ENCODE peak calls at places on chromosomes 7 and 10, in four cellular contexts. One of them, this sample, is unnamed.

GRCh38 chr10:132571565-132572544 is 34.3 kb downstream of the INPP5A start:
- DNase-seq in ovary: no peak
- DNase-seq in SK-N-SH: peak
- DNase-seq in transverse colon: peak
- DNase-seq in this sample: peak

GRCh38 chr7:1931248-1931950 is 261.3 kb downstream of the ELFN1 start:
- DNase-seq in ovary: no peak
- DNase-seq in SK-N-SH: no peak
- DNase-seq in transverse colon: no peak
- DNase-seq in this sample: no peak

GRCh38 chr10:48511855-48512191 is 93.0 kb downstream of the ARHGAP22 start:
- DNase-seq in ovary: no peak
- DNase-seq in SK-N-SH: no peak
- DNase-seq in transverse colon: no peak
- DNase-seq in this sample: no peak

GRCh38 chr7:151592868-151593486 is 73.3 kb upstream of the RHEB start:
- DNase-seq in ovary: no peak
- DNase-seq in SK-N-SH: no peak
- DNase-seq in transverse colon: no peak
- DNase-seq in this sample: no peak

GRCh38 chr7:35630573-35630972 is 64.4 kb downstream of the HERPUD2 start:
- DNase-seq in ovary: no peak
- DNase-seq in SK-N-SH: no peak
- DNase-seq in transverse colon: no peak
- DNase-seq in this sample: no peak

GRCh38 chr7:137001041-137001440 is 132.6 kb downstream of the CHRM2 start:
- DNase-seq in ovary: no peak
- DNase-seq in SK-N-SH: no peak
- DNase-seq in transverse colon: no peak
- DNase-seq in this sample: no peak

GRCh38 chr7:66070222-66070621 is 5.4 kb upstream of the ASL start:
- DNase-seq in ovary: no peak
- DNase-seq in SK-N-SH: no peak
- DNase-seq in transverse colon: no peak
- DNase-seq in this sample: no peak

GRCh38 chr7:37732253-37732652 is 48.7 kb downstream of the GPR141 start:
- DNase-seq in ovary: no peak
- DNase-seq in SK-N-SH: peak
- DNase-seq in transverse colon: peak
- DNase-seq in this sample: no peak

GRCh38 chr7:42342381-42342780 is 105.4 kb upstream of the GLI3 start:
- DNase-seq in ovary: no peak
- DNase-seq in SK-N-SH: no peak
- DNase-seq in transverse colon: no peak
- DNase-seq in this sample: no peak

GRCh38 chr10:125062244-125063208 is 97.8 kb downstream of the CTBP2 start:
- DNase-seq in ovary: peak
- DNase-seq in SK-N-SH: no peak
- DNase-seq in transverse colon: no peak
- DNase-seq in this sample: no peak
- H3K27ac ChIP-seq in ovary: peak
- H3K27ac ChIP-seq in SK-N-SH: no peak
- H3K27ac ChIP-seq in transverse colon: peak
- H3K27ac ChIP-seq in this sample: no peak

GRCh38 chr7:92782236-92782635 is 54.1 kb downstream of the CDK6 start:
- DNase-seq in ovary: no peak
- DNase-seq in SK-N-SH: no peak
- DNase-seq in transverse colon: no peak
- DNase-seq in this sample: no peak
- H3K27ac ChIP-seq in ovary: no peak
- H3K27ac ChIP-seq in SK-N-SH: peak
- H3K27ac ChIP-seq in transverse colon: peak
- H3K27ac ChIP-seq in this sample: no peak

GRCh38 chr10:75342397-75342796 is 59.2 kb downstream of the ZNF503 start:
- DNase-seq in ovary: no peak
- DNase-seq in SK-N-SH: no peak
- DNase-seq in transverse colon: no peak
- DNase-seq in this sample: no peak

GRCh38 chr10:75347211-75347610 is 54.4 kb downstream of the ZNF503 start:
- DNase-seq in ovary: no peak
- DNase-seq in SK-N-SH: no peak
- DNase-seq in transverse colon: no peak
- DNase-seq in this sample: no peak

GRCh38 chr10:75345738-75346137 is 55.8 kb downstream of the ZNF503 start:
- DNase-seq in ovary: no peak
- DNase-seq in SK-N-SH: no peak
- DNase-seq in transverse colon: no peak
- DNase-seq in this sample: no peak

GRCh38 chr10:75344170-75344569 is 57.4 kb downstream of the ZNF503 start:
- DNase-seq in ovary: no peak
- DNase-seq in SK-N-SH: no peak
- DNase-seq in transverse colon: no peak
- DNase-seq in this sample: no peak
- H3K27ac ChIP-seq in ovary: no peak
- H3K27ac ChIP-seq in SK-N-SH: no peak
- H3K27ac ChIP-seq in transverse colon: no peak
- H3K27ac ChIP-seq in this sample: no peak

GRCh38 chr7:106282852-106283251 is 1.9 kb downstream of the NAMPT start:
- DNase-seq in ovary: no peak
- DNase-seq in SK-N-SH: no peak
- DNase-seq in transverse colon: no peak
- DNase-seq in this sample: no peak

GRCh38 chr7:106281919-106282318 is 2.9 kb downstream of the NAMPT start:
- DNase-seq in ovary: no peak
- DNase-seq in SK-N-SH: no peak
- DNase-seq in transverse colon: no peak
- DNase-seq in this sample: no peak

GRCh38 chr7:106279425-106280182 is 5.2 kb downstream of the NAMPT start:
- DNase-seq in ovary: no peak
- DNase-seq in SK-N-SH: no peak
- DNase-seq in transverse colon: no peak
- DNase-seq in this sample: no peak

GRCh38 chr7:106282374-106282773 is 2.4 kb downstream of the NAMPT start:
- DNase-seq in ovary: no peak
- DNase-seq in SK-N-SH: no peak
- DNase-seq in transverse colon: no peak
- DNase-seq in this sample: no peak

GRCh38 chr7:106281127-106281526 is 3.7 kb downstream of the NAMPT start:
- DNase-seq in ovary: no peak
- DNase-seq in SK-N-SH: no peak
- DNase-seq in transverse colon: no peak
- DNase-seq in this sample: no peak
- H3K27ac ChIP-seq in ovary: no peak
- H3K27ac ChIP-seq in SK-N-SH: no peak
- H3K27ac ChIP-seq in transverse colon: no peak
- H3K27ac ChIP-seq in this sample: no peak

GRCh38 chr7:90596745-90597526 is 815 bp downstream of the CDK14 start:
- DNase-seq in ovary: no peak
- DNase-seq in SK-N-SH: peak
- DNase-seq in transverse colon: no peak
- DNase-seq in this sample: no peak

GRCh38 chr7:90597527-90597871 is 1.4 kb downstream of the CDK14 start:
- DNase-seq in ovary: no peak
- DNase-seq in SK-N-SH: no peak
- DNase-seq in transverse colon: no peak
- DNase-seq in this sample: no peak

GRCh38 chr7:90594791-90595317 is 1.3 kb upstream of the CDK14 start:
- DNase-seq in ovary: peak
- DNase-seq in SK-N-SH: peak
- DNase-seq in transverse colon: no peak
- DNase-seq in this sample: no peak

GRCh38 chr7:90595801-90596683 is at the start of gene CDK14:
- DNase-seq in ovary: peak
- DNase-seq in SK-N-SH: peak
- DNase-seq in transverse colon: peak
- DNase-seq in this sample: no peak

DNA sequence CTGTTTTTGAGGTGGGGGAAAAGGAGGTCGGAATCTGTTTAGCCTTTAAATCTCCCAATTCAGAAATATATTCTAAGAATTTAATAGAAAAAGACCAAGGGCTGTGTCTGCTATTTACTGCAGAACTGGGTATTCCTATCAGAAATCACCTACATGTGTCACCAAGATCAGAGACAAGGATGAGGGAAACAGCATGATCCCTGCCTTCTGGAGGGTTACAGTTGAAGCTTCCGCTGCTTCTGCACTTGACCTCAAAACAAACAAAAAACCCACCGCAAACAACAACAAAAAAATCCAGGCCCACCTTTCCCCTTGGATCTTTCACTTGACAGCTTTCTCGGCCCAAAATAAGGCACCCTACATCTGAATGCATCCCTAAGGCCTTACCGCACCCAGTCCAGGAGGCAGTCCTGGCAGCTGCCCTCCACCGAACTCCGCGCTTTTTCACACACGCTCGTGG is 750 bp upstream of the CDK14 start:
- DNase-seq in ovary: no peak
- DNase-seq in SK-N-SH: no peak
- DNase-seq in transverse colon: no peak
- DNase-seq in this sample: no peak
- H3K27ac ChIP-seq in ovary: peak
- H3K27ac ChIP-seq in SK-N-SH: peak
- H3K27ac ChIP-seq in transverse colon: peak
- H3K27ac ChIP-seq in this sample: no peak

This sample was measured in naive thymus-derived CD4-positive, alpha-beta T cell.